ENCODE peak calls at places on chromosomes 11 and 22, in six cellular contexts. T is IMR-90, F is mesenchymal stem cell, G is H9, J is H1, S is neuronal stem cell. C is an unnamed sample.

GRCh38 chr11:75476716-75477613 is 44.0 kb upstream of the KLHL35 start:
- DNase-seq in F (no peak), G (no peak), T (no peak), J (no peak), S (no peak), C (no peak)

GRCh38 chr11:68016904-68017817 is 7.0 kb downstream of the ALDH3B1 start:
- DNase-seq in J (no peak), S (no peak), T (no peak), G (no peak), F (no peak), C (no peak)

GRCh38 chr11:70242885-70243284 is 27.6 kb upstream of the PPFIA1 start:
- DNase-seq in S (no peak), J (no peak), T (no peak), G (no peak), F (no peak), C (peak)

GRCh38 chr22:24437820-24438328 is 10.5 kb downstream of the ADORA2A start:
- DNase-seq in F (no peak), S (no peak), T (no peak), J (no peak), G (no peak), C (peak)

GRCh38 chr11:1351278-1351937 is 38.3 kb upstream of the BRSK2 start:
- DNase-seq in J (no peak), T (no peak), G (peak), S (no peak), F (no peak), C (peak)

GRCh38 chr22:43471186-43471585 is 59.4 kb downstream of the MPPED1 start:
- DNase-seq in S (no peak), T (no peak), J (no peak), G (no peak), F (no peak), C (no peak)

GRCh38 chr11:134657631-134658030 is 245.6 kb upstream of the B3GAT1 start:
- DNase-seq in G (no peak), T (no peak), J (peak), S (no peak), F (no peak), C (no peak)

GRCh38 chr22:27629908-27630733 is 171.4 kb downstream of the MN1 start:
- DNase-seq in G (no peak), S (no peak), J (peak), T (no peak), F (no peak), C (no peak)

GRCh38 chr11:116853461-116854073 is 16.1 kb upstream of the APOA1 start:
- DNase-seq in S (no peak), J (no peak), G (no peak), F (peak), T (peak), C (no peak)

GRCh38 chr11:68976563-68976962 is 4.2 kb downstream of the MRGPRD start:
- DNase-seq in J (no peak), F (no peak), G (no peak), S (no peak), T (peak), C (no peak)

GRCh38 chr22:49011769-49012598 is 815.7 kb downstream of the BRD1 start:
- DNase-seq in G (peak), S (no peak), T (no peak), F (no peak), J (peak), C (peak)

GRCh38 chr22:49012695-49013094 is 815.0 kb downstream of the BRD1 start:
- DNase-seq in S (no peak), G (no peak), F (no peak), J (no peak), T (no peak), C (no peak)

GRCh38 chr22:49010086-49010863 is 817.4 kb downstream of the BRD1 start:
- DNase-seq in G (peak), S (no peak), J (peak), F (no peak), T (no peak), C (no peak)

GRCh38 chr22:49010901-49011300 is 816.8 kb downstream of the BRD1 start:
- DNase-seq in S (no peak), T (no peak), F (no peak), J (no peak), G (peak), C (no peak)

DNA sequence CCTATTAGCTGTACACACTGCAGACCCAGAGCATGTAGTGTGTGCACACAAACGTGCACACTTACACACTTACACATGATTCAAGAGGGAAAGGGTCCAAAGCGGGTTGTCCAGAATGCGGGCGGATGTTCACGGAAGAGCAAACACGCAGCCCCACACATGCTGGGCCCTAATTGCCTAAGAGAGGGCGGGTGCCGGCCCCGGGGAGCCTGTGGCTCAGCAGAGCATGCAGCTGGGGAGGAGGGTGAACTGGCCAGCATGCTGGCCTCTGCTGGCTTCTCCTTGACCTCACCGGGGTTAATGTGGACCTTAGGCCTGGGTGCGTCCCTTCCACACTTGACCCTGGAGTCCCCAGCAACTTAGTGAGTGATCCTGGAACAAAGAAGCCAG is 816.3 kb downstream of the BRD1 start:
- DNase-seq in G (peak), J (peak), T (no peak), F (no peak), S (no peak), C (no peak)
- H2BK15ac ChIP-seq in G (no peak), J (no peak), T (no peak), F (no peak), S (no peak), C (no peak)

GRCh38 chr11:128467041-128467440 is 120.3 kb downstream of the ETS1 start:
- DNase-seq in S (no peak), G (no peak), T (no peak), F (no peak), J (no peak), C (no peak)
- H3K23ac ChIP-seq in S (no peak), G (no peak), T (peak), F (no peak), J (no peak), C (no peak)

GRCh38 chr11:12682288-12682687 is 8.1 kb downstream of the TEAD1 start:
- DNase-seq in S (no peak), F (no peak), G (no peak), T (no peak), J (no peak), C (peak)

GRCh38 chr11:12680940-12681258 is 6.7 kb downstream of the TEAD1 start:
- DNase-seq in F (no peak), T (no peak), J (no peak), S (no peak), G (no peak), C (no peak)

GRCh38 chr11:12682730-12683500 is 8.7 kb downstream of the TEAD1 start:
- DNase-seq in F (no peak), J (no peak), T (no peak), G (no peak), S (no peak), C (peak)

GRCh38 chr11:12680246-12680939 is 6.2 kb downstream of the TEAD1 start:
- DNase-seq in T (peak), J (peak), F (peak), G (peak), S (peak), C (peak)

GRCh38 chr11:12681462-12681861 is 7.2 kb downstream of the TEAD1 start:
- DNase-seq in T (no peak), J (no peak), S (no peak), F (no peak), G (no peak), C (peak)
- H2BK15ac ChIP-seq in T (no peak), J (peak), S (no peak), F (no peak), G (peak), C (no peak)

GRCh38 chr22:35978889-35979288 is 49.7 kb downstream of the RBFOX2 start:
- DNase-seq in S (no peak), F (no peak), G (no peak), T (no peak), J (no peak), C (no peak)

GRCh38 chr22:35985361-35985760 is 43.3 kb downstream of the RBFOX2 start:
- DNase-seq in S (no peak), J (no peak), G (no peak), T (no peak), F (no peak), C (no peak)

GRCh38 chr22:35984776-35985175 is 43.8 kb downstream of the RBFOX2 start:
- DNase-seq in S (no peak), J (no peak), F (no peak), G (no peak), T (no peak), C (no peak)

GRCh38 chr22:35984183-35984710 is 44.4 kb downstream of the RBFOX2 start:
- DNase-seq in T (no peak), F (no peak), J (no peak), S (no peak), G (no peak), C (no peak)

DNA sequence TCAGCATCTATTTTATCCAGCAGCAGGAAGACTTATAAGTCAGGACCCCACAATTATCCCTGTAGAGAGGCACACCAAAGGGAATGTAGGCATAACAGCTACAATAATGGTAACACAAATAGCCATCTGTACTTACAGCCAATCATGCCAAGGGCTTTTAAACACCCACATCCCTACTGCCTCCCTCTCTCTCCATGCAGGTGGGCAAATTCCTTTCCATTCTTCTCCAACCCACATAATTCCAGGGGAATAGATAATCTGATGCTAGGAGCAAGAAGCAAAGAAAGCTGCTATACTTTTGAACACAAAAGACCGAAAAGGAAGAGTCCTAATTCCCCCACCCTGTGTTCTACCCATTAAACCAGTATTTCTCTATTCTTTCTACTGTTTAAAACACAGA is 46.7 kb downstream of the RBFOX2 start:
- DNase-seq in G (no peak), F (no peak), J (no peak), S (no peak), T (no peak), C (no peak)
- H3K23ac ChIP-seq in G (no peak), F (peak), J (no peak), S (no peak), T (no peak), C (no peak)